ENCODE peak calls at places on chromosomes 1 and 21, in seven cellular contexts. One of them, this sample, is unnamed.

GRCh38 chr1:231632119-231632518 is 5.5 kb downstream of the DISC1 start:
- DNase-seq in H9: no peak
- DNase-seq in neuronal stem cell: no peak
- DNase-seq in IMR-90: no peak
- DNase-seq in trophoblast cell: no peak
- DNase-seq in H1: no peak
- DNase-seq in mesenchymal stem cell: no peak
- DNase-seq in this sample: no peak

GRCh38 chr1:155962599-155963211 is 15.6 kb downstream of the ARHGEF2 start:
- DNase-seq in H9: no peak
- DNase-seq in neuronal stem cell: no peak
- DNase-seq in IMR-90: no peak
- DNase-seq in trophoblast cell: no peak
- DNase-seq in H1: no peak
- DNase-seq in mesenchymal stem cell: no peak
- DNase-seq in this sample: no peak

GRCh38 chr1:39531526-39531925 is 40.1 kb downstream of the BMP8A start:
- DNase-seq in H9: no peak
- DNase-seq in neuronal stem cell: no peak
- DNase-seq in IMR-90: no peak
- DNase-seq in trophoblast cell: no peak
- DNase-seq in H1: no peak
- DNase-seq in mesenchymal stem cell: no peak
- DNase-seq in this sample: no peak

GRCh38 chr21:45317401-45318145 is 29.9 kb upstream of the POFUT2 start:
- DNase-seq in H9: peak
- DNase-seq in neuronal stem cell: no peak
- DNase-seq in IMR-90: peak
- DNase-seq in trophoblast cell: no peak
- DNase-seq in H1: peak
- DNase-seq in mesenchymal stem cell: peak
- DNase-seq in this sample: no peak

GRCh38 chr21:36068748-36069398 is 951 bp upstream of the CBR1 start:
- DNase-seq in H9: no peak
- DNase-seq in neuronal stem cell: no peak
- DNase-seq in IMR-90: no peak
- DNase-seq in trophoblast cell: no peak
- DNase-seq in H1: no peak
- DNase-seq in mesenchymal stem cell: no peak
- DNase-seq in this sample: no peak

GRCh38 chr1:9721606-9722377 is 70.3 kb downstream of the PIK3CD start:
- DNase-seq in H9: peak
- DNase-seq in neuronal stem cell: peak
- DNase-seq in IMR-90: no peak
- DNase-seq in trophoblast cell: no peak
- DNase-seq in H1: peak
- DNase-seq in mesenchymal stem cell: peak
- DNase-seq in this sample: peak

GRCh38 chr1:225260319-225260718 is 167.5 kb downstream of the LBR start:
- DNase-seq in H9: no peak
- DNase-seq in neuronal stem cell: no peak
- DNase-seq in IMR-90: no peak
- DNase-seq in trophoblast cell: no peak
- DNase-seq in H1: no peak
- DNase-seq in mesenchymal stem cell: no peak
- DNase-seq in this sample: no peak

GRCh38 chr1:21225065-21225464 is 48.4 kb upstream of the EIF4G3 start:
- DNase-seq in H9: no peak
- DNase-seq in neuronal stem cell: no peak
- DNase-seq in IMR-90: no peak
- DNase-seq in trophoblast cell: no peak
- DNase-seq in H1: no peak
- DNase-seq in mesenchymal stem cell: no peak
- DNase-seq in this sample: no peak

GRCh38 chr1:182175340-182176068 is 114.0 kb upstream of the ZNF648 start:
- DNase-seq in H9: no peak
- DNase-seq in neuronal stem cell: no peak
- DNase-seq in IMR-90: no peak
- DNase-seq in trophoblast cell: no peak
- DNase-seq in H1: no peak
- DNase-seq in mesenchymal stem cell: no peak
- DNase-seq in this sample: peak

GRCh38 chr1:9279172-9279840 is 13.4 kb upstream of the SPSB1 start:
- DNase-seq in H9: no peak
- DNase-seq in neuronal stem cell: no peak
- DNase-seq in IMR-90: peak
- DNase-seq in trophoblast cell: no peak
- DNase-seq in H1: no peak
- DNase-seq in mesenchymal stem cell: no peak
- DNase-seq in this sample: no peak

GRCh38 chr1:41492341-41492848 is 7.9 kb upstream of the EDN2 start:
- DNase-seq in H9: peak
- DNase-seq in neuronal stem cell: no peak
- DNase-seq in IMR-90: no peak
- DNase-seq in trophoblast cell: no peak
- DNase-seq in H1: peak
- DNase-seq in mesenchymal stem cell: no peak
- DNase-seq in this sample: peak

GRCh38 chr1:27873671-27874384 is 1.5 kb downstream of the THEMIS2 start:
- DNase-seq in H9: no peak
- DNase-seq in neuronal stem cell: no peak
- DNase-seq in IMR-90: no peak
- DNase-seq in trophoblast cell: no peak
- DNase-seq in H1: no peak
- DNase-seq in mesenchymal stem cell: no peak
- DNase-seq in this sample: no peak

GRCh38 chr1:248277876-248278275 is at the start of gene OR2T33:
- DNase-seq in H9: no peak
- DNase-seq in neuronal stem cell: no peak
- DNase-seq in IMR-90: no peak
- DNase-seq in trophoblast cell: no peak
- DNase-seq in H1: no peak
- DNase-seq in mesenchymal stem cell: no peak
- DNase-seq in this sample: no peak

GRCh38 chr21:39193380-39193779 is 10.1 kb upstream of the PSMG1 start:
- DNase-seq in H9: no peak
- DNase-seq in neuronal stem cell: no peak
- DNase-seq in IMR-90: no peak
- DNase-seq in trophoblast cell: no peak
- DNase-seq in H1: no peak
- DNase-seq in mesenchymal stem cell: no peak
- DNase-seq in this sample: no peak

GRCh38 chr1:47249755-47250154 is 17.7 kb upstream of the TAL1 start:
- DNase-seq in H9: no peak
- DNase-seq in neuronal stem cell: no peak
- DNase-seq in IMR-90: no peak
- DNase-seq in trophoblast cell: no peak
- DNase-seq in H1: no peak
- DNase-seq in mesenchymal stem cell: no peak
- DNase-seq in this sample: no peak

GRCh38 chr1:35288761-35289160 is 20.3 kb downstream of the ZMYM4 start:
- DNase-seq in H9: no peak
- DNase-seq in neuronal stem cell: no peak
- DNase-seq in IMR-90: peak
- DNase-seq in trophoblast cell: no peak
- DNase-seq in H1: no peak
- DNase-seq in mesenchymal stem cell: peak
- DNase-seq in this sample: no peak

GRCh38 chr1:58363639-58364038 is 182.9 kb downstream of the OMA1 start:
- DNase-seq in H9: no peak
- DNase-seq in neuronal stem cell: no peak
- DNase-seq in IMR-90: no peak
- DNase-seq in trophoblast cell: no peak
- DNase-seq in H1: no peak
- DNase-seq in mesenchymal stem cell: no peak
- DNase-seq in this sample: no peak

GRCh38 chr21:42430570-42430969 is 26.9 kb downstream of the UBASH3A start:
- DNase-seq in H9: no peak
- DNase-seq in neuronal stem cell: no peak
- DNase-seq in IMR-90: no peak
- DNase-seq in trophoblast cell: no peak
- DNase-seq in H1: no peak
- DNase-seq in mesenchymal stem cell: no peak
- DNase-seq in this sample: no peak

GRCh38 chr1:36894824-36895223 is 139.5 kb downstream of the GRIK3 start:
- DNase-seq in H9: no peak
- DNase-seq in neuronal stem cell: no peak
- DNase-seq in IMR-90: no peak
- DNase-seq in trophoblast cell: no peak
- DNase-seq in H1: no peak
- DNase-seq in mesenchymal stem cell: no peak
- DNase-seq in this sample: no peak

GRCh38 chr1:54028306-54029251 is 10.6 kb upstream of the LDLRAD1 start:
- DNase-seq in H9: no peak
- DNase-seq in neuronal stem cell: no peak
- DNase-seq in IMR-90: peak
- DNase-seq in trophoblast cell: no peak
- DNase-seq in H1: no peak
- DNase-seq in mesenchymal stem cell: peak
- DNase-seq in this sample: peak

GRCh38 chr1:180233191-180234011 is 3.3 kb downstream of the LHX4 start:
- DNase-seq in H9: no peak
- DNase-seq in neuronal stem cell: no peak
- DNase-seq in IMR-90: no peak
- DNase-seq in trophoblast cell: no peak
- DNase-seq in H1: no peak
- DNase-seq in mesenchymal stem cell: no peak
- DNase-seq in this sample: no peak

GRCh38 chr21:26469789-26470188 is 103.3 kb downstream of the CYYR1 start:
- DNase-seq in H9: no peak
- DNase-seq in neuronal stem cell: no peak
- DNase-seq in IMR-90: peak
- DNase-seq in trophoblast cell: no peak
- DNase-seq in H1: no peak
- DNase-seq in mesenchymal stem cell: peak
- DNase-seq in this sample: no peak

GRCh38 chr1:223831755-223832636 is 13.8 kb downstream of the TP53BP2 start:
- DNase-seq in H9: no peak
- DNase-seq in neuronal stem cell: no peak
- DNase-seq in IMR-90: peak
- DNase-seq in trophoblast cell: no peak
- DNase-seq in H1: no peak
- DNase-seq in mesenchymal stem cell: peak
- DNase-seq in this sample: no peak

GRCh38 chr1:247528812-247529474 is 7.3 kb downstream of the OR2C3 start:
- DNase-seq in H9: no peak
- DNase-seq in neuronal stem cell: no peak
- DNase-seq in IMR-90: no peak
- DNase-seq in trophoblast cell: peak
- DNase-seq in H1: no peak
- DNase-seq in mesenchymal stem cell: no peak
- DNase-seq in this sample: no peak

GRCh38 chr1:64421377-64421776 is 48.6 kb upstream of the CACHD1 start:
- DNase-seq in H9: no peak
- DNase-seq in neuronal stem cell: no peak
- DNase-seq in IMR-90: peak
- DNase-seq in trophoblast cell: no peak
- DNase-seq in H1: no peak
- DNase-seq in mesenchymal stem cell: no peak
- DNase-seq in this sample: no peak

DNA sequence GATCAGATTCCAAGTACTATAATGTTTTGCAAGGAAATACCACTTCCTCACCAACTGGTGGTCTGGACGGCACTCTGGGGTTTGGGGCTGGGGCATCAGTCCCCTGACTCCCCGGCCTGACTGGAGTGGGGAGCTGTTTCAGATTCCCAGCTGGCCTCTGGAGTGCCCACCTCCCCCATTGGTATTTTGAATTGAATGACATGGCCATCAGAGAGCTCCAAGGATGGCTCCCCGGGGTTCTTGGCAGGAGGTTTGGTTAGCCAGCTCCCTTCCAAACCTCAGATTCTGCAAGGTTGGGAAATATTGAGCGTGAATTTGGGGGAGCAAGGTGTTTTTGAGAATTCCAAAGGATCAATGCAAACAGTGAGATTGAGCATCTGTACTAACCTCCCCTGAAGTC is 2.2 kb upstream of the INAVA start:
- DNase-seq in H9: no peak
- DNase-seq in neuronal stem cell: no peak
- DNase-seq in IMR-90: no peak
- DNase-seq in trophoblast cell: no peak
- DNase-seq in H1: no peak
- DNase-seq in mesenchymal stem cell: no peak
- DNase-seq in this sample: peak
- H3K18ac ChIP-seq in H9: peak
- H3K18ac ChIP-seq in neuronal stem cell: peak
- H3K18ac ChIP-seq in IMR-90: no peak
- H3K18ac ChIP-seq in trophoblast cell: no peak
- H3K18ac ChIP-seq in H1: peak
- H3K18ac ChIP-seq in mesenchymal stem cell: no peak
- H3K18ac ChIP-seq in this sample: no peak

GRCh38 chr1:192557841-192558595 is 17.6 kb upstream of the RGS1 start:
- DNase-seq in H9: no peak
- DNase-seq in neuronal stem cell: no peak
- DNase-seq in IMR-90: peak
- DNase-seq in trophoblast cell: no peak
- DNase-seq in H1: no peak
- DNase-seq in mesenchymal stem cell: peak
- DNase-seq in this sample: no peak
- H3K9ac ChIP-seq in H9: no peak
- H3K9ac ChIP-seq in neuronal stem cell: no peak
- H3K9ac ChIP-seq in IMR-90: no peak
- H3K9ac ChIP-seq in trophoblast cell: no peak
- H3K9ac ChIP-seq in H1: no peak
- H3K9ac ChIP-seq in mesenchymal stem cell: peak
- H3K9ac ChIP-seq in this sample: no peak

GRCh38 chr1:5725406-5725805 is 266.8 kb downstream of the NPHP4 start:
- DNase-seq in H9: no peak
- DNase-seq in neuronal stem cell: no peak
- DNase-seq in IMR-90: no peak
- DNase-seq in trophoblast cell: no peak
- DNase-seq in H1: no peak
- DNase-seq in mesenchymal stem cell: no peak
- DNase-seq in this sample: no peak
- H3K4ac ChIP-seq in H9: no peak
- H3K4ac ChIP-seq in neuronal stem cell: no peak
- H3K4ac ChIP-seq in IMR-90: no peak
- H3K4ac ChIP-seq in trophoblast cell: no peak
- H3K4ac ChIP-seq in H1: no peak
- H3K4ac ChIP-seq in mesenchymal stem cell: no peak
- H3K4ac ChIP-seq in this sample: no peak

DNA sequence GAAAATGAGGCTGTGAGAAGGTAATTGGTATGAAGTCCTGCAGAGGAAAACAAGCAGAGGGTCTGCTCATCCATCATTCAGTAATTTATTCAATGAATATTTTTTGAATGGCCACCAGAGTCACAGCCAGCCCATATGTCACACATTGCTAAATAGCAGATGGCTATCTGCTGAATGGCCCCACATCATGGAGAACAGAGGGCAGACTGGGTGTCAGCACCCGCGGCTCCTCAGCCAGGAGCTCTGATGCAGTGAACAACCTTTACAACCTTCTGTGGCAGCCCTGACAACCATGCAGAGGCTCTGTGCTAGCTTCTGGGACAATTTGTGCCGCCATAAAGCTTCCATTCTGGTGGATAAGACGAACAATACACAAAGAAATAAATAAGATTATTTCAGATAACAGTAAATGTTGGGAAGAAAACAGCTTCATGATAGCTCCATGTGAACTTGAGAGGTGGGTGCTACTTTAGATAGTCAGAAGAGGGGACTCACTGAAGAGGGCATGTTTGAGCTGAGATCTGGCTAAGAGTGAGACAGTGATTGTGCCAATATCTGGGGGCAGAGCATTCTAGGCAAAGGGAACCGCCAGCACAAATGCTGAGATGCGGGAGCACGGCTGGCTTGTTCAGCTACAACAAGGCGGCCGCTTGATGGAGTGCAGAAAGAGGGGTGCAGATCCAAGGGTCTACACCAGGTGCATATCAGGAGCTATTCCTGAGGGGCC is 2.8 kb upstream of the C1orf210 start:
- DNase-seq in H9: no peak
- DNase-seq in neuronal stem cell: no peak
- DNase-seq in IMR-90: no peak
- DNase-seq in trophoblast cell: no peak
- DNase-seq in H1: no peak
- DNase-seq in mesenchymal stem cell: no peak
- DNase-seq in this sample: no peak
- H3K18ac ChIP-seq in H9: no peak
- H3K18ac ChIP-seq in neuronal stem cell: no peak
- H3K18ac ChIP-seq in IMR-90: no peak
- H3K18ac ChIP-seq in trophoblast cell: no peak
- H3K18ac ChIP-seq in H1: no peak
- H3K18ac ChIP-seq in mesenchymal stem cell: no peak
- H3K18ac ChIP-seq in this sample: no peak